ENCODE peak calls at places on chromosomes 7 and 10, in four cellular contexts. M is effector CD4-positive, alpha-beta T cell; W is fibroblast of lung; U is CD8-positive, alpha-beta T cell. P is an unnamed sample.

GRCh38 chr10:74612195-74612594 is 214.2 kb upstream of the KAT6B start:
- DNase-seq in M (no peak), W (peak; percentile 43), U (no peak), P (no peak)

GRCh38 chr10:5014936-5015335 is 11.3 kb upstream of the AKR1C2 start:
- DNase-seq in M (no peak), W (no peak), U (no peak), P (peak; percentile 55)

GRCh38 chr10:66639351-66639750 is 286.5 kb upstream of the LRRTM3 start:
- DNase-seq in M (no peak), W (peak; percentile 31), U (no peak), P (no peak)

GRCh38 chr10:5958077-5958476 is 19.3 kb downstream of the IL15RA start:
- DNase-seq in M (no peak), W (peak; percentile 90), U (no peak), P (peak; percentile 69)

GRCh38 chr10:93357680-93358079 is 124.5 kb downstream of the MYOF start:
- DNase-seq in M (no peak), W (peak; percentile 41), U (no peak), P (peak; percentile 58)

GRCh38 chr7:111663771-111664170 is 101.5 kb upstream of the IMMP2L start:
- DNase-seq in M (no peak), W (no peak), U (no peak), P (no peak)

GRCh38 chr10:133261726-133262325 is 14.8 kb downstream of the ADAM8 start:
- DNase-seq in M (peak; percentile 79), W (peak; percentile 55), U (peak; percentile 89), P (peak; percentile 80)

GRCh38 chr7:20064974-20065862 is 152.0 kb downstream of the MACC1 start:
- DNase-seq in M (no peak), W (peak; percentile 78), U (no peak), P (no peak)

GRCh38 chr10:126500866-126501265 is 112.6 kb upstream of the ADAM12 start:
- DNase-seq in M (no peak), W (peak; percentile 66), U (no peak), P (no peak)

GRCh38 chr7:131040467-131040932 is 287.2 kb upstream of the MKLN1 start:
- DNase-seq in M (peak; percentile 44), W (peak; percentile 83), U (no peak), P (peak; percentile 83)

GRCh38 chr10:12130237-12130872 is 878 bp downstream of the SEC61A2 start:
- DNase-seq in M (peak; percentile 5), W (peak; percentile 69), U (peak; percentile 52), P (peak; percentile 71)

GRCh38 chr10:62186999-62187695 is 81.5 kb downstream of the RTKN2 start:
- DNase-seq in M (no peak), W (peak; percentile 39), U (no peak), P (no peak)

GRCh38 chr7:96285579-96285978 is 36.3 kb downstream of the SLC25A13 start:
- DNase-seq in M (peak; percentile 17), W (no peak), U (no peak), P (peak; percentile 70)

GRCh38 chr7:25093268-25093802 is 31.7 kb downstream of the CYCS start:
- DNase-seq in M (peak; percentile 62), W (peak; percentile 75), U (peak; percentile 82), P (peak; percentile 79)

GRCh38 chr10:36381748-36382147 is 739.7 kb upstream of the FZD8 start:
- DNase-seq in M (no peak), W (no peak), U (no peak), P (no peak)

GRCh38 chr10:101495324-101495925 is 92.6 kb downstream of the POLL start:
- DNase-seq in M (no peak), W (peak; percentile 19), U (no peak), P (peak; percentile 46)

GRCh38 chr10:95273393-95274312 is 17.1 kb downstream of the PDLIM1 start:
- DNase-seq in M (no peak), W (peak; percentile 83), U (no peak), P (peak; percentile 92)

GRCh38 chr10:52759154-52759553 is 13.4 kb downstream of the MBL2 start:
- DNase-seq in M (no peak), W (no peak), U (no peak), P (no peak)

GRCh38 chr10:110724116-110724701 is 80.1 kb downstream of the RBM20 start:
- DNase-seq in M (no peak), W (no peak), U (no peak), P (no peak)

GRCh38 chr7:13109201-13109600 is 421.8 kb downstream of the ARL4A start:
- DNase-seq in M (no peak), W (no peak), U (no peak), P (no peak)

GRCh38 chr7:12809476-12809875 is 122.0 kb downstream of the ARL4A start:
- DNase-seq in M (no peak), W (no peak), U (no peak), P (no peak)

GRCh38 chr7:80659120-80660055 is 20.9 kb downstream of the CD36 start:
- DNase-seq in M (no peak), W (peak; percentile 76), U (no peak), P (peak; percentile 57)

GRCh38 chr7:40885503-40885902 is 750.7 kb downstream of the SUGCT start:
- DNase-seq in M (no peak), W (peak; percentile 45), U (no peak), P (peak; percentile 53)

GRCh38 chr7:128358233-128358632 is 3.3 kb downstream of the PRRT4 start:
- DNase-seq in M (no peak), W (no peak), U (no peak), P (no peak)

GRCh38 chr10:28147706-28148105 is 148.8 kb upstream of the ODAD2 start:
- DNase-seq in M (no peak), W (no peak), U (no peak), P (no peak)

GRCh38 chr10:61899997-61900828 is 1.3 kb upstream of the ARID5B start:
- DNase-seq in M (peak; percentile 30), W (peak; percentile 92), U (peak; percentile 75), P (peak; percentile 65)

GRCh38 chr7:74482629-74483401 is 29.1 kb downstream of the GTF2IRD1 start:
- DNase-seq in M (no peak), W (peak; percentile 99), U (no peak), P (no peak)

GRCh38 chr10:28640551-28640950 is 36.8 kb upstream of the BAMBI start:
- DNase-seq in M (no peak), W (no peak), U (no peak), P (no peak)

P was measured in lung microvascular endothelial cell.